ENCODE peak calls at places on chromosomes 5 and 9, in nine cellular contexts. M is OCI-LY7, X is IMR-90, N is HCT116, B is cardiac muscle cell, S is psoas muscle, K is breast epithelium, F is PC-9, R is upper lobe of left lung. U is an unnamed sample. For H3K4me1, the result is how much of the 10 kb centered on the place peaks cover.

GRCh38 chr5:177378884-177379883 is 5.0 kb upstream of the SLC34A1 start:
- DNase-seq in B (peak), S (no peak), K (no peak), X (peak), F (peak), N (no peak), M (no peak), R (no peak), U (peak)

GRCh38 chr5:168114444-168115017 is 176.9 kb upstream of the WWC1 start:
- DNase-seq in R (peak), M (peak), B (peak), F (peak), X (peak), S (no peak), K (no peak), N (peak), U (peak)

GRCh38 chr5:138212828-138213160 is 329 bp downstream of the CDC23 start:
- DNase-seq in M (peak), K (no peak), S (no peak), B (no peak), R (peak), F (no peak), X (peak), N (no peak), U (no peak)

GRCh38 chr5:81854915-81855314 is 104.0 kb upstream of the SSBP2 start:
- DNase-seq in F (no peak), X (no peak), B (no peak), N (no peak), M (no peak), R (no peak), S (no peak), K (no peak), U (no peak)

GRCh38 chr9:128877852-128878251 is 3.9 kb downstream of the KYAT1 start:
- DNase-seq in X (no peak), R (no peak), M (peak), K (no peak), F (no peak), B (no peak), N (no peak), S (peak), U (no peak)

GRCh38 chr5:170569101-170569500 is 65.3 kb downstream of the KCNIP1 start:
- DNase-seq in R (no peak), F (no peak), B (no peak), N (no peak), S (no peak), K (no peak), X (no peak), M (no peak), U (no peak)

GRCh38 chr5:7877851-7878250 is 8.9 kb downstream of the MTRR start:
- DNase-seq in S (no peak), X (peak), B (peak), M (no peak), K (no peak), N (no peak), R (no peak), F (no peak), U (no peak)

GRCh38 chr5:91224969-91225368 is 158.1 kb downstream of the ARRDC3 start:
- DNase-seq in X (no peak), R (no peak), N (no peak), M (no peak), F (no peak), K (no peak), S (no peak), B (no peak), U (no peak)

GRCh38 chr9:96323169-96323568 is 21.2 kb upstream of the HSD17B3 start:
- DNase-seq in S (no peak), K (no peak), N (no peak), F (no peak), B (no peak), X (no peak), M (no peak), R (no peak), U (no peak)

GRCh38 chr9:68941780-68942459 is 72.0 kb downstream of the PRKACG start:
- DNase-seq in B (no peak), S (no peak), X (no peak), R (no peak), M (peak), K (no peak), F (no peak), N (no peak), U (no peak)

GRCh38 chr5:42982107-42982622 is 58.0 kb downstream of the ANXA2R start:
- DNase-seq in N (no peak), X (no peak), R (peak), M (no peak), K (no peak), B (no peak), F (no peak), S (no peak), U (no peak)

GRCh38 chr5:139746691-139747582 is 48.7 kb upstream of the PSD2 start:
- DNase-seq in F (no peak), S (no peak), M (peak), K (no peak), R (no peak), B (no peak), X (peak), N (no peak), U (no peak)

GRCh38 chr5:125198270-125198974 is 452.0 kb upstream of the ZNF608 start:
- DNase-seq in F (no peak), S (peak), K (peak), R (peak), N (no peak), B (peak), M (peak), X (peak), U (peak)

GRCh38 chr9:32926901-32927300 is 74.5 kb downstream of the APTX start:
- DNase-seq in X (no peak), B (no peak), S (no peak), F (no peak), N (no peak), K (no peak), M (no peak), R (no peak), U (no peak)

GRCh38 chr5:59564895-59565294 is 328.6 kb downstream of the PDE4D start:
- DNase-seq in R (peak), X (no peak), M (no peak), K (no peak), S (no peak), F (no peak), B (no peak), N (no peak), U (no peak)

GRCh38 chr9:123268240-123268949 is at the start of gene STRBP:
- DNase-seq in X (peak), B (peak), R (peak), M (peak), S (peak), F (peak), K (peak), N (peak), U (peak)

GRCh38 chr9:101536938-101537337 is 3.3 kb downstream of the RNF20 start:
- DNase-seq in F (no peak), K (no peak), X (peak), R (no peak), B (peak), S (no peak), M (peak), N (no peak), U (no peak)

GRCh38 chr9:126986506-126986951 is 71.9 kb downstream of the RALGPS1 start:
- DNase-seq in S (no peak), R (no peak), N (peak), X (no peak), B (peak), F (peak), M (no peak), K (no peak), U (peak)

GRCh38 chr5:179914032-179914755 is 6.5 kb upstream of the TBC1D9B start:
- DNase-seq in R (peak), X (peak), B (peak), S (no peak), K (peak), N (no peak), M (peak), F (peak), U (peak)

GRCh38 chr5:43332401-43332800 is 19.2 kb upstream of the HMGCS1 start:
- DNase-seq in N (no peak), M (no peak), B (no peak), X (no peak), K (no peak), S (no peak), F (peak), R (no peak), U (peak)

GRCh38 chr5:51902512-51902911 is 519.3 kb downstream of the ISL1 start:
- DNase-seq in X (no peak), F (no peak), R (no peak), K (no peak), N (no peak), S (no peak), M (no peak), B (no peak), U (no peak)

GRCh38 chr5:115685966-115686691 is 60.3 kb upstream of the TMED7 start:
- DNase-seq in F (no peak), M (no peak), B (peak), N (no peak), S (no peak), X (no peak), K (no peak), R (no peak), U (no peak)

GRCh38 chr9:130493476-130493875 is 48.7 kb downstream of the ASS1 start:
- DNase-seq in F (no peak), N (no peak), K (no peak), R (no peak), B (no peak), S (no peak), M (no peak), X (no peak), U (no peak)

GRCh38 chr5:173327948-173328895 is at the start of gene STC2:
- DNase-seq in S (peak), K (peak), F (peak), B (peak), X (peak), N (peak), M (no peak), R (peak), U (peak)

GRCh38 chr5:147369742-147370374 is 135.0 kb downstream of the STK32A start:
- DNase-seq in K (no peak), X (peak), B (peak), F (no peak), N (peak), R (no peak), S (no peak), M (no peak), U (no peak)

GRCh38 chr5:171927345-171927941 is 79.0 kb downstream of the FBXW11 start:
- DNase-seq in N (no peak), X (peak), K (no peak), M (peak), R (no peak), F (no peak), B (peak), S (no peak), U (no peak)

GRCh38 chr5:144024601-144025000 is 145.9 kb downstream of the YIPF5 start:
- DNase-seq in S (no peak), R (no peak), K (no peak), F (no peak), B (peak), M (no peak), X (peak), N (no peak), U (no peak)

GRCh38 chr9:95107976-95108375 is 209.5 kb downstream of the FANCC start:
- DNase-seq in R (no peak), M (no peak), S (no peak), K (no peak), B (no peak), N (no peak), X (no peak), F (no peak), U (no peak)

GRCh38 chr5:16964821-16965220 is 28.7 kb upstream of the MYO10 start:
- DNase-seq in F (no peak), S (no peak), N (peak), K (no peak), R (no peak), X (no peak), B (no peak), M (no peak), U (peak)

DNA sequence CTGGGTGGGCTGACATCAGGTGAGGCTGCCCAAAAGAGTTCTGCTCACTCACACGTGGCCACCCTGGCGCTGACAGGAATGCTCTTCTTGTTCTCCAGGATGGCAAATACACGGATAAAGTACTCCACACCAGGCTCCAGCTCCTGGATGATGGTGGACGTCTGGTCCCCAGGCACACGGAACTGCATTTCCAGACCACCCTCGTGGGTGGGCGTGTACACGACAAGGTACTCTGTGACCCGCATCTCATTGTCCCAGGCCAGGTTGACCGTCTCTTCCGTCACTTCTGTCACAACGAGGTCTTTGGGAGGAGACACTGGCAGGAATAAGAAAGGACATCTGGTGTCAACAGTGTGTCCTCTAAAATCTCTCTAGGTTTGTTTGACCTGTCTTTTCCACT is 33.8 kb downstream of the TNC start:
- DNase-seq in X (no peak), K (no peak), S (no peak), B (no peak), R (no peak), M (no peak), N (no peak), F (no peak), U (no peak)
- H3K27ac ChIP-seq in X (no peak), K (no peak), S (no peak), B (no peak), R (no peak), M (no peak), N (no peak), F (no peak), U (peak)

GRCh38 chr5:75045071-75045470 is 7.3 kb downstream of the GCNT4 start:
- DNase-seq in F (no peak), S (no peak), X (no peak), K (no peak), R (no peak), M (no peak), N (no peak), B (no peak), U (no peak)

GRCh38 chr5:75048457-75048953 is 3.9 kb downstream of the GCNT4 start:
- DNase-seq in M (no peak), B (peak), S (no peak), F (no peak), N (no peak), K (no peak), X (peak), R (no peak), U (no peak)

GRCh38 chr5:75044406-75044805 is 8.0 kb downstream of the GCNT4 start:
- DNase-seq in M (no peak), R (no peak), B (no peak), S (no peak), K (no peak), F (no peak), X (no peak), N (peak), U (no peak)

GRCh38 chr5:75047356-75047755 is 5.0 kb downstream of the GCNT4 start:
- DNase-seq in M (no peak), S (no peak), K (no peak), B (no peak), N (no peak), X (no peak), F (no peak), R (no peak), U (no peak)

DNA sequence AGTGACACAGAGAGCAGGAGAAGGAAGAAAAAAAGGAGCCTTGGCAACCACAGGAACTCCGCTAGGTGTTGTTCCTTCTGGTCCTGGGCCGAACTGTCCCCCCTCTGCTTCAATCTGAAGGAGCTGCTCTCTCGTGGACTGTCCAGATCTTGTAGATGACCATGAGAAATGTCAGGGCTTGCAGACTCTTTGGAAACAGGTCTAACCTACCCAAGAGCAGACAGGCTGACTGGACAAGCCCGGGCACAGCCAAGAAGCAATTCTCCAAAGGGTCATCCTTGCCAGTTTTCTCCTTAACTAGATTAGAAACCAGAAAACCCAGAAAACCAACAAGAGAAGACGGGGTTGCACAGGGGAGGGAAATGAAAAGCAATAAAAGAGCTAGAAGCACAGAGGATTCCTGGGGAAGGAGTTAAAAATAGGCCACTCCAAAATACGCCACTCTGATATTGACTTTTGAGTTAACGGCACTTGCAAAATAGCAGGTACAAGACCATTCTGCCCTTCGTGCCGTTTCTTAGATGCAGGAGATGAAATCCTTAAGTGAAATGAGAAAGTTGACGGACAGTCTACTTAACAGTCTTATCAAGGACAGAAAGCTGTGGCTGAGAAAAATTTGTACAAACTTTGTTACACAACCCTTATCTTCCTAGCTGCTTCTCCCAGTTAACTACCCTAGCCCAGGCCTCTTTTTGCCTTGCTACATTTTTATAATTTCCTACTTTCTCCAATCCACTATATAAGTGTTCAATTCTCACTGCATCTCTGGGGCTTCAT is 5.8 kb downstream of the GCNT4 start:
- DNase-seq in X (no peak), N (no peak), S (no peak), M (no peak), F (no peak), K (no peak), R (no peak), B (peak), U (peak)
- H3K4me1 ChIP-seq in X (under half), N (under half), S (under half), M (under half), F (under half), K (under half), R (under half), B (under half), U (under half)

GRCh38 chr5:80189701-80190100 is 66.1 kb downstream of the SERINC5 start:
- DNase-seq in K (no peak), S (no peak), X (no peak), M (peak), F (no peak), R (no peak), B (no peak), N (no peak), U (no peak)

GRCh38 chr5:80190960-80191359 is 64.9 kb downstream of the SERINC5 start:
- DNase-seq in M (peak), N (no peak), F (no peak), R (no peak), B (no peak), S (no peak), X (no peak), K (no peak), U (no peak)

GRCh38 chr5:80187274-80187673 is 68.6 kb downstream of the SERINC5 start:
- DNase-seq in S (no peak), B (no peak), K (no peak), M (no peak), F (peak), X (no peak), R (no peak), N (no peak), U (no peak)

GRCh38 chr5:80187691-80188090 is 68.2 kb downstream of the SERINC5 start:
- DNase-seq in S (no peak), R (no peak), F (no peak), X (no peak), M (no peak), K (no peak), B (no peak), N (no peak), U (no peak)

GRCh38 chr5:80189201-80189600 is 66.6 kb downstream of the SERINC5 start:
- DNase-seq in N (no peak), F (no peak), R (no peak), K (no peak), X (no peak), M (peak), B (no peak), S (no peak), U (no peak)
- H3K27ac ChIP-seq in N (no peak), F (peak), R (no peak), K (no peak), X (no peak), M (peak), B (peak), S (no peak), U (no peak)

DNA sequence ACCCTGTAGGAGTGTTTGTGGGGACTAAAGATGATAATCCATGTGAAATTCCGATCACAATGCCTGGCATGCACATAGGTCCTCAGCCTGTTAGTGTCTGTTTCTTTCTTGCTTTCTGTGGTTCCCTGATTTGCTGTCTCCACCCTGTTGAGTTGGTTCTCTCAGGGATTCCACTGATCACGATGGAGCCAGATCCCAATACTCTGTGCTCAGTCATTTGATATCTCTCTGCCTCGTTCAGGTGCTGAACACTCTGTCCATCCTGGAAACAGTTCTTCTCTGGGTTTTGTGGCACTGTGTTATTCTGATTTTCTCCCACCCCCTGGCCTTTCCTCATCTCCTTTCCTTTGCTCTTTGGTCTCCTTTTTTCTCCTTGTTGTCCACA is 60.8 kb downstream of the ARHGAP26 start:
- DNase-seq in B (no peak), M (no peak), R (no peak), N (no peak), K (no peak), X (no peak), F (no peak), S (no peak), U (no peak)
- H3K4me1 ChIP-seq in B (under half), M (under half), R (under half), N (half or more), K (under half), X (under half), F (under half), S (under half), U (under half)

GRCh38 chr9:105206821-105207699 is 37.4 kb upstream of the SLC44A1 start:
- DNase-seq in N (no peak), M (no peak), B (peak), S (no peak), F (peak), R (no peak), K (no peak), X (peak), U (no peak)
- H3K27ac ChIP-seq in N (no peak), M (no peak), B (no peak), S (peak), F (peak), R (peak), K (peak), X (no peak), U (no peak)

GRCh38 chr9:89177021-89177400 is 1.6 kb downstream of the SHC3 start:
- DNase-seq in M (no peak), N (no peak), F (no peak), K (no peak), S (no peak), X (peak), B (peak), R (no peak), U (no peak)
- H3K4me1 ChIP-seq in M (under half), N (under half), F (under half), K (under half), S (under half), X (under half), B (under half), R (under half), U (under half)

DNA sequence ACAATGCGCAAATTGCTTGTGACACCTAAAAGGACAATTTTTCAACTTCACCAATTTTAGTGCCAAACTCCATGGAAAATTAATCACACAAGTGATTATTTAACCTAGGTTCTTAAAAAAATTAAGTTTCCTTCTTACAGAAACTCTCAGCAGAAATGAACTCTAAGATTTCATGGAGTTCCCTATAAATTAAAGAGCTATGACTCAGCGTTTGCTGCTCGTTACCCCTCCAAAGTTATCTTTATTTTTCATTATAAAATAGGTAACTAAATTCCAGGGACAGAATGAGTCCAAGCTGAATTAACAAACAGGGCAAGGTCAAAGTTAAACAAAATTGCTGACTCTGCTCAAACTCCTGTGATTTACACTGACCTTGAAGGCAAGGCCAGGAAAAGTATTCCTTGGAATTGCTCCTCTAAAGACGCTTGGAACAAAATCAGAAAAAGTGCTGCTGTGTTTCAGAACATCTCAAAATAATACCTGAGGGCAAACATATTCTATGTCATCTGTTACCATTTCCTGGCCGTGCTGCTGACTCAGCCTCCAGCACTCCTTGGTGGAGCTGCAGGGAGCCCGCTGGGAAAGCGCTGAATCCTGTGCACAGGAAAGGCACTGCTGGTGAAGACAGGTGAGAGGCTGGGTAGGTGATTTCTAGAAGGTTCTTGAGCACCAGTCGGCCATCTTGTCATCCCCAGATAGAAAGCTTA is 2.5 kb upstream of the CMBL start:
- DNase-seq in K (no peak), F (peak), R (no peak), N (peak), B (no peak), S (peak), X (peak), M (no peak), U (peak)
- H3K27ac ChIP-seq in K (no peak), F (peak), R (no peak), N (peak), B (no peak), S (peak), X (peak), M (no peak), U (peak)

GRCh38 chr5:11037941-11038340 is 276.9 kb upstream of the DAP start:
- DNase-seq in N (no peak), X (no peak), B (no peak), S (no peak), K (no peak), M (no peak), R (no peak), F (no peak), U (no peak)
- H3K4me1 ChIP-seq in N (under half), X (under half), B (under half), S (under half), K (under half), M (under half), R (under half), F (under half), U (under half)